ENCODE peak calls at places on chromosomes 13 and 19, in six cellular contexts. K is Right ventricle myocardium superior; J is fibroblast of pulmonary artery; S is NAMALWA; D is stimulated activated CD4-positive, alpha-beta T cell treated with anti-CD3 and anti-CD28 coated beads, Interleukin-2, amount 100 ng/mL, for 48 hours; F is RPMI8226. T is an unnamed sample.

GRCh38 chr19:40976134-40976533 is 14.9 kb upstream of the CYP2B6 start:
- DNase-seq in K (no peak), J (no peak), S (no peak), D (no peak), F (no peak), T (no peak)

GRCh38 chr19:13741893-13742292 is 22.4 kb upstream of the MRI1 start:
- DNase-seq in K (no peak), J (no peak), S (no peak), D (no peak), F (no peak), T (no peak)

GRCh38 chr19:51140441-51140840 is 1.7 kb upstream of the SIGLEC7 start:
- DNase-seq in K (no peak), J (no peak), S (no peak), D (no peak), F (no peak), T (no peak)

GRCh38 chr13:92158335-92158734 is 759.9 kb downstream of the GPC5 start:
- DNase-seq in K (no peak), J (peak; percentile 48), S (no peak), D (no peak), F (no peak), T (no peak)

GRCh38 chr19:3441986-3442329 is 38.4 kb downstream of the SMIM24 start:
- DNase-seq in K (no peak), J (no peak), S (no peak), D (no peak), F (no peak), T (no peak)

GRCh38 chr13:51001335-51001734 is 91.7 kb downstream of the RNASEH2B start:
- DNase-seq in K (no peak), J (no peak), S (no peak), D (no peak), F (no peak), T (no peak)

GRCh38 chr19:1045247-1045603 is 5.3 kb downstream of the ABCA7 start:
- DNase-seq in K (no peak), J (no peak), S (peak; percentile 100), D (peak; percentile 73), F (peak; percentile 41), T (peak; percentile 85)

GRCh38 chr19:15129856-15130580 is 22.8 kb downstream of the SYDE1 start:
- DNase-seq in K (no peak), J (no peak), S (no peak), D (peak; percentile 13), F (no peak), T (no peak)

GRCh38 chr13:29522044-29522685 is 73.3 kb downstream of the SLC7A1 start:
- DNase-seq in K (no peak), J (peak; percentile 97), S (no peak), D (no peak), F (no peak), T (no peak)

GRCh38 chr13:26376430-26376829 is 122.5 kb downstream of the CDK8 start:
- DNase-seq in K (no peak), J (no peak), S (no peak), D (no peak), F (no peak), T (no peak)

GRCh38 chr13:25170554-25171107 is 1.5 kb downstream of the AMER2 start:
- DNase-seq in K (no peak), J (no peak), S (no peak), D (peak; percentile 6), F (no peak), T (no peak)

GRCh38 chr13:23805015-23805583 is 84.1 kb downstream of the MIPEP start:
- DNase-seq in K (no peak), J (no peak), S (no peak), D (no peak), F (no peak), T (no peak)

GRCh38 chr13:49258097-49258796 is 10.5 kb downstream of the CDADC1 start:
- DNase-seq in K (no peak), J (no peak), S (no peak), D (no peak), F (no peak), T (no peak)